ENCODE peak calls at places on chromosomes 7 and 10, in four cellular contexts. A is Right ventricle myocardium superior; T is activated CD4-positive, alpha-beta T cell treated with anti-CD3 and anti-CD28 coated beads, Interleukin-2, amount 10 ng/mL, durations not matched to agents 7 days and 5 days; K is stimulated activated CD8-positive, alpha-beta memory T cell treated with anti-CD3 and anti-CD28 coated beads, Interleukin-7, amount 100 ng/mL, for 24 hours. B is an unnamed sample.

GRCh38 chr10:3442451-3442990 is 269.9 kb upstream of the PITRM1 start:
- DNase-seq in A (no peak), T (no peak), K (no peak), B (no peak)

GRCh38 chr7:92275327-92275726 is 29.6 kb downstream of the ANKIB1 start:
- DNase-seq in A (no peak), T (no peak), K (no peak), B (no peak)

GRCh38 chr10:57992321-57993077 is 275.2 kb downstream of the IPMK start:
- DNase-seq in A (no peak), T (no peak), K (no peak), B (no peak)

GRCh38 chr10:110212119-110213006 is 5.0 kb downstream of the MXI1 start:
- DNase-seq in A (peak), T (peak), K (no peak), B (no peak)

GRCh38 chr10:11036424-11037011 is 18.8 kb downstream of the CELF2 start:
- DNase-seq in A (no peak), T (no peak), K (no peak), B (no peak)

GRCh38 chr7:132446666-132447217 is 129.5 kb downstream of the PLXNA4 start:
- DNase-seq in A (no peak), T (no peak), K (no peak), B (no peak)

GRCh38 chr7:134421998-134422397 is 36.9 kb downstream of the AKR1B1 start:
- DNase-seq in A (no peak), T (no peak), K (no peak), B (no peak)

GRCh38 chr10:43702213-43702935 is 53.7 kb upstream of the ZNF32 start:
- DNase-seq in A (no peak), T (no peak), K (no peak), B (no peak)

GRCh38 chr7:158382363-158382988 is 205.1 kb downstream of the PTPRN2 start:
- DNase-seq in A (no peak), T (no peak), K (no peak), B (no peak)

GRCh38 chr10:22824984-22825383 is 102.9 kb upstream of the ARMC3 start:
- DNase-seq in A (no peak), T (no peak), K (no peak), B (no peak)

GRCh38 chr7:130430841-130431713 is 9.7 kb downstream of the CEP41 start:
- DNase-seq in A (no peak), T (no peak), K (no peak), B (no peak)

GRCh38 chr7:20402297-20403230 is 71.9 kb downstream of the ITGB8 start:
- DNase-seq in A (no peak), T (no peak), K (no peak), B (no peak)